ENCODE peak calls at places on chromosomes 2 and 18, in four cellular contexts. One of them, this sample, is unnamed.

GRCh38 chr2:134276381-134277172 is 22.7 kb downstream of the MGAT5 start:
- DNase-seq in fibroblast of lung: no peak
- DNase-seq in CD8-positive, alpha-beta memory T cell: no peak
- DNase-seq in psoas muscle: no peak
- DNase-seq in this sample: no peak

GRCh38 chr18:75455249-75456183 is 28.0 kb upstream of the SMIM21 start:
- DNase-seq in psoas muscle: peak; percentile 56
- DNase-seq in fibroblast of lung: peak; percentile 34
- DNase-seq in CD8-positive, alpha-beta memory T cell: no peak
- DNase-seq in this sample: no peak

GRCh38 chr2:232538671-232539070 is 821 bp upstream of the CHRNG start:
- DNase-seq in CD8-positive, alpha-beta memory T cell: no peak
- DNase-seq in fibroblast of lung: no peak
- DNase-seq in psoas muscle: peak; percentile 42
- DNase-seq in this sample: no peak

GRCh38 chr18:48319796-48320638 is 89.2 kb downstream of the ZBTB7C start:
- DNase-seq in psoas muscle: no peak
- DNase-seq in fibroblast of lung: no peak
- DNase-seq in CD8-positive, alpha-beta memory T cell: no peak
- DNase-seq in this sample: no peak

GRCh38 chr2:229870903-229871650 is 50.7 kb downstream of the TRIP12 start:
- DNase-seq in fibroblast of lung: no peak
- DNase-seq in psoas muscle: no peak
- DNase-seq in CD8-positive, alpha-beta memory T cell: no peak
- DNase-seq in this sample: no peak

GRCh38 chr2:74507926-74508520 is 528 bp upstream of the PCGF1 start:
- DNase-seq in psoas muscle: no peak
- DNase-seq in fibroblast of lung: no peak
- DNase-seq in CD8-positive, alpha-beta memory T cell: no peak
- DNase-seq in this sample: no peak

GRCh38 chr2:236646871-236647270 is 77.2 kb downstream of the ACKR3 start:
- DNase-seq in fibroblast of lung: no peak
- DNase-seq in CD8-positive, alpha-beta memory T cell: no peak
- DNase-seq in psoas muscle: no peak
- DNase-seq in this sample: no peak

GRCh38 chr2:2325538-2325937 is 5.5 kb downstream of the MYT1L start:
- DNase-seq in psoas muscle: no peak
- DNase-seq in CD8-positive, alpha-beta memory T cell: no peak
- DNase-seq in fibroblast of lung: no peak
- DNase-seq in this sample: no peak

GRCh38 chr2:18282026-18282425 is 278.4 kb downstream of the RDH14 start:
- DNase-seq in CD8-positive, alpha-beta memory T cell: no peak
- DNase-seq in psoas muscle: no peak
- DNase-seq in fibroblast of lung: no peak
- DNase-seq in this sample: no peak

GRCh38 chr18:70422061-70422965 is 133.5 kb downstream of the SOCS6 start:
- DNase-seq in psoas muscle: peak; percentile 82
- DNase-seq in fibroblast of lung: peak; percentile 95
- DNase-seq in CD8-positive, alpha-beta memory T cell: no peak
- DNase-seq in this sample: peak; percentile 86

GRCh38 chr18:11251229-11251890 is 102.0 kb upstream of the PIEZO2 start:
- DNase-seq in CD8-positive, alpha-beta memory T cell: no peak
- DNase-seq in fibroblast of lung: peak; percentile 50
- DNase-seq in psoas muscle: peak; percentile 56
- DNase-seq in this sample: peak; percentile 64

GRCh38 chr18:6629635-6630140 is 99.8 kb upstream of the ARHGAP28 start:
- DNase-seq in psoas muscle: no peak
- DNase-seq in fibroblast of lung: peak; percentile 88
- DNase-seq in CD8-positive, alpha-beta memory T cell: no peak
- DNase-seq in this sample: no peak

GRCh38 chr18:55587341-55588000 is 521 bp downstream of the TCF4 start:
- DNase-seq in psoas muscle: no peak
- DNase-seq in fibroblast of lung: peak; percentile 71
- DNase-seq in CD8-positive, alpha-beta memory T cell: no peak
- DNase-seq in this sample: no peak

GRCh38 chr2:149076863-149077412 is 38.4 kb downstream of the LYPD6B start:
- DNase-seq in CD8-positive, alpha-beta memory T cell: no peak
- DNase-seq in fibroblast of lung: no peak
- DNase-seq in psoas muscle: no peak
- DNase-seq in this sample: no peak

GRCh38 chr2:240255165-240255491 is 114.7 kb upstream of the OTOS start:
- DNase-seq in psoas muscle: peak; percentile 34
- DNase-seq in fibroblast of lung: no peak
- DNase-seq in CD8-positive, alpha-beta memory T cell: no peak
- DNase-seq in this sample: no peak

GRCh38 chr2:151374426-151374825 is 17.0 kb downstream of the TNFAIP6 start:
- DNase-seq in fibroblast of lung: peak; percentile 78
- DNase-seq in psoas muscle: no peak
- DNase-seq in CD8-positive, alpha-beta memory T cell: no peak
- DNase-seq in this sample: no peak

GRCh38 chr2:173580869-173581268 is 226.2 kb downstream of the CDCA7 start:
- DNase-seq in psoas muscle: no peak
- DNase-seq in fibroblast of lung: no peak
- DNase-seq in CD8-positive, alpha-beta memory T cell: no peak
- DNase-seq in this sample: no peak

GRCh38 chr2:157793053-157793612 is 83.0 kb downstream of the ACVR1 start:
- DNase-seq in psoas muscle: no peak
- DNase-seq in fibroblast of lung: no peak
- DNase-seq in CD8-positive, alpha-beta memory T cell: no peak
- DNase-seq in this sample: no peak

GRCh38 chr18:59911600-59911999 is 11.8 kb downstream of the PMAIP1 start:
- DNase-seq in fibroblast of lung: no peak
- DNase-seq in psoas muscle: no peak
- DNase-seq in CD8-positive, alpha-beta memory T cell: no peak
- DNase-seq in this sample: no peak

GRCh38 chr2:160522951-160523700 is 29.5 kb upstream of the RBMS1 start:
- DNase-seq in fibroblast of lung: peak; percentile 60
- DNase-seq in CD8-positive, alpha-beta memory T cell: no peak
- DNase-seq in psoas muscle: no peak
- DNase-seq in this sample: no peak

GRCh38 chr2:61889212-61889956 is 928 bp upstream of the CCT4 start:
- DNase-seq in psoas muscle: peak; percentile 66
- DNase-seq in CD8-positive, alpha-beta memory T cell: no peak
- DNase-seq in fibroblast of lung: no peak
- DNase-seq in this sample: peak; percentile 35

GRCh38 chr2:145751634-145752033 is 1231.7 kb upstream of the ZEB2 start:
- DNase-seq in fibroblast of lung: peak; percentile 72
- DNase-seq in psoas muscle: no peak
- DNase-seq in CD8-positive, alpha-beta memory T cell: no peak
- DNase-seq in this sample: no peak

GRCh38 chr2:67066782-67067181 is 330.4 kb upstream of the ETAA1 start:
- DNase-seq in psoas muscle: no peak
- DNase-seq in fibroblast of lung: no peak
- DNase-seq in CD8-positive, alpha-beta memory T cell: no peak
- DNase-seq in this sample: no peak

GRCh38 chr2:180739070-180739469 is 241.3 kb upstream of the UBE2E3 start:
- DNase-seq in CD8-positive, alpha-beta memory T cell: no peak
- DNase-seq in fibroblast of lung: no peak
- DNase-seq in psoas muscle: peak; percentile 66
- DNase-seq in this sample: no peak

GRCh38 chr2:131036269-131036668 is 57.0 kb downstream of the FAM168B start:
- DNase-seq in fibroblast of lung: no peak
- DNase-seq in psoas muscle: no peak
- DNase-seq in CD8-positive, alpha-beta memory T cell: no peak
- DNase-seq in this sample: no peak

GRCh38 chr2:36058076-36058475 is 297.5 kb upstream of the CRIM1 start:
- DNase-seq in fibroblast of lung: no peak
- DNase-seq in psoas muscle: no peak
- DNase-seq in CD8-positive, alpha-beta memory T cell: no peak
- DNase-seq in this sample: no peak

GRCh38 chr18:26888259-26888658 is 22.8 kb upstream of the AQP4 start:
- DNase-seq in fibroblast of lung: no peak
- DNase-seq in CD8-positive, alpha-beta memory T cell: no peak
- DNase-seq in psoas muscle: no peak
- DNase-seq in this sample: no peak

GRCh38 chr2:120788349-120788700 is 52.7 kb downstream of the GLI2 start:
- DNase-seq in fibroblast of lung: no peak
- DNase-seq in psoas muscle: no peak
- DNase-seq in CD8-positive, alpha-beta memory T cell: no peak
- DNase-seq in this sample: no peak

GRCh38 chr18:79829136-79829854 is 31.6 kb downstream of the KCNG2 start:
- DNase-seq in CD8-positive, alpha-beta memory T cell: no peak
- DNase-seq in fibroblast of lung: no peak
- DNase-seq in psoas muscle: no peak
- DNase-seq in this sample: no peak

GRCh38 chr2:29293830-29294438 is 178.7 kb downstream of the CLIP4 start:
- DNase-seq in psoas muscle: no peak
- DNase-seq in CD8-positive, alpha-beta memory T cell: no peak
- DNase-seq in fibroblast of lung: peak; percentile 24
- DNase-seq in this sample: no peak

GRCh38 chr2:149080964-149081363 is 42.5 kb downstream of the LYPD6B start:
- DNase-seq in fibroblast of lung: no peak
- DNase-seq in CD8-positive, alpha-beta memory T cell: no peak
- DNase-seq in psoas muscle: no peak
- DNase-seq in this sample: no peak

GRCh38 chr2:155235710-155236109 is 537.2 kb downstream of the KCNJ3 start:
- DNase-seq in psoas muscle: no peak
- DNase-seq in fibroblast of lung: no peak
- DNase-seq in CD8-positive, alpha-beta memory T cell: no peak
- DNase-seq in this sample: no peak

GRCh38 chr2:163401481-163401880 is 334.3 kb downstream of the FIGN start:
- DNase-seq in CD8-positive, alpha-beta memory T cell: no peak
- DNase-seq in fibroblast of lung: peak; percentile 64
- DNase-seq in psoas muscle: no peak
- DNase-seq in this sample: no peak

GRCh38 chr2:28765316-28765715 is 13.7 kb downstream of the PPP1CB start:
- DNase-seq in CD8-positive, alpha-beta memory T cell: no peak
- DNase-seq in psoas muscle: no peak
- DNase-seq in fibroblast of lung: no peak
- DNase-seq in this sample: no peak

GRCh38 chr2:164913011-164913410 is 42.3 kb downstream of the SLC38A11 start:
- DNase-seq in psoas muscle: no peak
- DNase-seq in fibroblast of lung: no peak
- DNase-seq in CD8-positive, alpha-beta memory T cell: no peak
- DNase-seq in this sample: no peak

GRCh38 chr2:121076885-121077549 is 208.0 kb downstream of the TFCP2L1 start:
- DNase-seq in CD8-positive, alpha-beta memory T cell: peak; percentile 36
- DNase-seq in fibroblast of lung: peak; percentile 23
- DNase-seq in psoas muscle: peak; percentile 81
- DNase-seq in this sample: peak; percentile 95

GRCh38 chr2:9247786-9248185 is 41.2 kb downstream of the ASAP2 start:
- DNase-seq in CD8-positive, alpha-beta memory T cell: no peak
- DNase-seq in psoas muscle: no peak
- DNase-seq in fibroblast of lung: no peak
- DNase-seq in this sample: no peak

DNA sequence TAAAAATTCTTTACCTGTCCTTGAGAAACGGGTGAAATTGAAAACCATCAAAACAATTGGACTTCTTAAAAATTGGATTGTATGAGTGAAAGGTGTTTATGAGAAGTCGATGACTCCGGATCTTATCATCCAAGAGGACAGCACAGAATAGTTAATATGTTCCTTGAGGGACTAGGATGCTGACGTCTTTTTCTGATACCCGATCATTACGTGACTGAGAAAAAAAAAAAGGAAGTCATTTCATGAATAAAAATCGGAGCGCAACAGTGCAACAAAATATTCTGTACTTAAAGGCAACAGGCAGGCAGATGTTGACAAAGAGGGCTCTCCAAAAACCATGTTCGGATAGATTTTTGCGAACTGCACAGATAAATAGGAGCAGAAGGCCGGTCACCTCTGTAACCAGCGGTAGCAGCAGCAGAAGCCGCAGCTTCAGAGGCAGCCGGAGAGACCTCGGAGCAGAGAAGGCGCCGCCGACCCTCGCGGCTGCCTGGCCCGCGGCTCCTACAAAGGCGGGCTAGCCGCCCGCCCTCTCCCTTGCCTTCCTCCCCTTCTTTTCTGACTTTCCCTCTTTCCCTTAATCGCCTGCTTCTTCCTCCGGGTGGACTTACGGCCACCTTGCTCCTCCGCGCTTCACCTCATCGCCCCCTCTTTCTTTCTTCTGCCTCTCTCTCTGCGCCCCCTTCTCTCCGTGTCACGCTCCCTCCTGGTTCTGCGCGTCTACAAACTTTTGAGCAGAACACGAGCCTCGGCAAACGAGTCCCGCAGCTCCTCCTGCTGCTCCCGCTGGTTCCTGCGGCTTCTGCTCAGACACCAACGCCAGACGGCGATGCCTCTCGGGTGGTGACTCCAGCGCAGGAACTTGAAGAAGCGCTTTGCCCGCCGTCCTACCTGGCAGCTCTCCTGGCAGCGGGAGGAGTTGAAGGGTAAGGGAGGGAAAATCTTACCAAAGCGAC is at the start of gene ADCYAP1:
- DNase-seq in psoas muscle: no peak
- DNase-seq in CD8-positive, alpha-beta memory T cell: no peak
- DNase-seq in fibroblast of lung: no peak
- DNase-seq in this sample: peak; percentile 57
- H3K4me3 ChIP-seq in psoas muscle: no peak within 1 kb of the TSS
- H3K4me3 ChIP-seq in CD8-positive, alpha-beta memory T cell: no peak within 1 kb of the TSS
- H3K4me3 ChIP-seq in fibroblast of lung: no peak within 1 kb of the TSS
- H3K4me3 ChIP-seq in this sample: no peak within 1 kb of the TSS

GRCh38 chr2:38146917-38147307 is 71.0 kb upstream of the CYP1B1 start:
- DNase-seq in fibroblast of lung: peak; percentile 97
- DNase-seq in psoas muscle: no peak
- DNase-seq in CD8-positive, alpha-beta memory T cell: no peak
- DNase-seq in this sample: peak; percentile 54
- H3K4me3 ChIP-seq in fibroblast of lung: no peak overlapping the region
- H3K4me3 ChIP-seq in psoas muscle: no peak overlapping the region
- H3K4me3 ChIP-seq in CD8-positive, alpha-beta memory T cell: no peak overlapping the region
- H3K4me3 ChIP-seq in this sample: no peak overlapping the region

GRCh38 chr18:22558945-22559385 is 141.2 kb upstream of the CTAGE1 start:
- DNase-seq in fibroblast of lung: peak; percentile 79
- DNase-seq in psoas muscle: peak; percentile 56
- DNase-seq in CD8-positive, alpha-beta memory T cell: no peak
- DNase-seq in this sample: peak; percentile 67
- H3K4me3 ChIP-seq in fibroblast of lung: peak overlapping the region; percentile 49
- H3K4me3 ChIP-seq in psoas muscle: peak overlapping the region; percentile 68
- H3K4me3 ChIP-seq in CD8-positive, alpha-beta memory T cell: no peak overlapping the region
- H3K4me3 ChIP-seq in this sample: peak overlapping the region; percentile 48

GRCh38 chr18:62332964-62333695 is 8.0 kb downstream of the TNFRSF11A start:
- DNase-seq in fibroblast of lung: no peak
- DNase-seq in CD8-positive, alpha-beta memory T cell: no peak
- DNase-seq in psoas muscle: no peak
- DNase-seq in this sample: no peak
- H3K4me3 ChIP-seq in fibroblast of lung: no peak overlapping the region
- H3K4me3 ChIP-seq in CD8-positive, alpha-beta memory T cell: no peak overlapping the region
- H3K4me3 ChIP-seq in psoas muscle: no peak overlapping the region
- H3K4me3 ChIP-seq in this sample: no peak overlapping the region

DNA sequence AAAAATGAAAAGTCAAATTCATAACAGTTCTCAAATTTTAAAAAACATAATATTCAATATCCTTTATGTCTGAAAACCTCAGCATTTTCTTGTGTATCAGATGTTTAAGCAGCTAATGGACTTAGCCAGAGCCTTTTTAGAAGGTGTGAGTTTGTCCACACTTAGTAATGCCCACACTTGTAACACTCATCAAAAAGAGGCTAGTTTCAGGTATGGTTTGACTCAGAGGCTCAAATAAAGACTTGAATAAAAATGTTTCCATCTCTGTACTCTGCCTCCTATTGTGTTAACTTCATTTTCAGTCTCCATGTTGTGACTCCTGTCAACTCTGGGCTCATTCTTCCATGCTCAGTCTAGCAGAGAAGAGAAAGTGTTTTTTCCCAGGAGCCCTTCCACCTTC is 311.6 kb downstream of the IRS1 start:
- DNase-seq in fibroblast of lung: no peak
- DNase-seq in psoas muscle: no peak
- DNase-seq in CD8-positive, alpha-beta memory T cell: no peak
- DNase-seq in this sample: no peak
- H3K4me3 ChIP-seq in fibroblast of lung: no peak overlapping the region
- H3K4me3 ChIP-seq in psoas muscle: no peak overlapping the region
- H3K4me3 ChIP-seq in CD8-positive, alpha-beta memory T cell: no peak overlapping the region
- H3K4me3 ChIP-seq in this sample: no peak overlapping the region

This sample was measured in left lung.